ENCODE peak calls at places on chromosome 9, in six cellular contexts. F is pancreas, A is colonic mucosa, S is spleen, R is transverse colon, H is gastrocnemius medialis. N is an unnamed sample.

GRCh38 chr9:106916491-106917235 is 53.7 kb downstream of the ZNF462 start:
- DNase-seq in F (peak; percentile 30), A (peak; percentile 68), S (no peak), R (peak; percentile 73), H (no peak), N (peak; percentile 61)

GRCh38 chr9:31894008-31894407 is 490.4 kb upstream of the ACO1 start:
- DNase-seq in F (no peak), A (no peak), S (no peak), R (no peak), H (no peak), N (no peak)

GRCh38 chr9:38042626-38043359 is 26.2 kb downstream of the SHB start:
- DNase-seq in F (no peak), A (no peak), S (no peak), R (no peak), H (no peak), N (no peak)

GRCh38 chr9:38360880-38361836 is 31.3 kb upstream of the ALDH1B1 start:
- DNase-seq in F (no peak), A (no peak), S (peak; percentile 22), R (no peak), H (no peak), N (peak; percentile 64)

GRCh38 chr9:113602126-113603119 is 138.9 kb downstream of the RGS3 start:
- DNase-seq in F (peak; percentile 71), A (peak; percentile 65), S (peak; percentile 81), R (peak; percentile 48), H (no peak), N (peak; percentile 53)

GRCh38 chr9:98317134-98317857 is 61.8 kb upstream of the TBC1D2 start:
- DNase-seq in F (no peak), A (no peak), S (no peak), R (no peak), H (no peak), N (no peak)

GRCh38 chr9:72579190-72579589 is 57.8 kb downstream of the TMC1 start:
- DNase-seq in F (peak; percentile 53), A (peak; percentile 82), S (no peak), R (peak; percentile 78), H (no peak), N (peak; percentile 75)

GRCh38 chr9:85142461-85143401 is 473.2 kb downstream of the NTRK2 start:
- DNase-seq in F (peak; percentile 12), A (no peak), S (no peak), R (peak; percentile 29), H (peak; percentile 19), N (no peak)

GRCh38 chr9:131257266-131258025 is 18.9 kb downstream of the FAM78A start:
- DNase-seq in F (no peak), A (no peak), S (peak; percentile 81), R (no peak), H (no peak), N (no peak)

GRCh38 chr9:91720746-91721705 is 229.0 kb downstream of the ROR2 start:
- DNase-seq in F (no peak), A (no peak), S (no peak), R (no peak), H (no peak), N (peak; percentile 77)

GRCh38 chr9:105341784-105342183 is 97.3 kb downstream of the SLC44A1 start:
- DNase-seq in F (no peak), A (no peak), S (no peak), R (no peak), H (no peak), N (no peak)

GRCh38 chr9:116494815-116495634 is 192.1 kb upstream of the TRIM32 start:
- DNase-seq in F (peak; percentile 54), A (peak; percentile 63), S (no peak), R (peak; percentile 30), H (no peak), N (peak; percentile 64)

GRCh38 chr9:77156646-77157371 is 20.5 kb upstream of the VPS13A start:
- DNase-seq in F (no peak), A (no peak), S (no peak), R (no peak), H (peak; percentile 17), N (no peak)

GRCh38 chr9:38178282-38178681 is 109.3 kb upstream of the SHB start:
- DNase-seq in F (no peak), A (no peak), S (no peak), R (no peak), H (no peak), N (no peak)

GRCh38 chr9:87725900-87726709 is at the start of gene CTSL:
- DNase-seq in F (peak; percentile 88), A (peak; percentile 89), S (peak; percentile 89), R (peak; percentile 89), H (peak; percentile 91), N (peak; percentile 76)

GRCh38 chr9:136105398-136106135 is 10.5 kb upstream of the NACC2 start:
- DNase-seq in F (no peak), A (no peak), S (peak; percentile 81), R (no peak), H (peak; percentile 61), N (no peak)

GRCh38 chr9:74951107-74951720 is 1.5 kb downstream of the C9orf40 start:
- DNase-seq in F (no peak), A (peak; percentile 23), S (no peak), R (no peak), H (no peak), N (peak; percentile 22)

GRCh38 chr9:126236273-126236672 is 90.4 kb upstream of the MVB12B start:
- DNase-seq in F (no peak), A (no peak), S (no peak), R (no peak), H (no peak), N (no peak)

GRCh38 chr9:4514252-4515128 is 24.2 kb downstream of the SLC1A1 start:
- DNase-seq in F (no peak), A (no peak), S (no peak), R (no peak), H (no peak), N (no peak)

GRCh38 chr9:72038408-72038807 is 22.0 kb downstream of the C9orf57 start:
- DNase-seq in F (no peak), A (no peak), S (no peak), R (no peak), H (no peak), N (no peak)

GRCh38 chr9:4508246-4508906 is 18.1 kb downstream of the SLC1A1 start:
- DNase-seq in F (no peak), A (no peak), S (no peak), R (no peak), H (no peak), N (no peak)

GRCh38 chr9:133657120-133657661 is 21.0 kb downstream of the DBH start:
- DNase-seq in F (no peak), A (no peak), S (no peak), R (no peak), H (no peak), N (no peak)
- H3K4me1 ChIP-seq in F (peaks cover 8% of the 10 kb centered on the region), A (no peaks in the 10 kb centered on the region), S (no peaks in the 10 kb centered on the region), R (peaks cover 9% of the 10 kb centered on the region), H (no peaks in the 10 kb centered on the region), N (peaks cover 2% of the 10 kb centered on the region)

DNA sequence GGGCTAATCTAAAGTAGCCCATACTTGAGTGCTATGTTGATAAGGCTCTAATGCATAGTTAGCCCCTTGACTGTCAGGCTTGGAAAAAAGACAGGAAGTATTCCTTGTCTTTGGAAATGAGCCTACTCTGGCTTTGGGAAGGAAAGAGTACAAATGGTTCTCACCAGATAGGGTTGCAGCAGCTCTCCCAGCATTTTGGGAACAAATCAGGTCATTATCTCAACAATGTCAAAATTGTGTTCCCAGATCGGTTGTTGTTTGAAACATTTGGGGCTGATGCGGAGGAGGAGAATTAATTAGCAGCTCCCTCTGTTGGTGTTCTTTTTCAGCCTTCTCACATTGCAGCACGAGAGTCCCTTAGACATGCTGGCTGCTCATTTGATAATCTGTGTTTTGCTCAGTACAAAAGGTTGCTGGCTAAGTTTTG is 294.7 kb upstream of the DMRT1 start:
- DNase-seq in F (no peak), A (no peak), S (no peak), R (no peak), H (peak; percentile 8), N (no peak)
- H3K4me3 ChIP-seq in F (no peak overlapping the region), A (no peak overlapping the region), S (no peak overlapping the region), R (no peak overlapping the region), H (no peak overlapping the region), N (no peak overlapping the region)

GRCh38 chr9:134970719-134971118 is 53.0 kb upstream of the FCN1 start:
- DNase-seq in F (no peak), A (no peak), S (peak; percentile 25), R (no peak), H (no peak), N (no peak)

GRCh38 chr9:134970198-134970597 is 52.5 kb upstream of the FCN1 start:
- DNase-seq in F (no peak), A (no peak), S (no peak), R (no peak), H (no peak), N (no peak)

GRCh38 chr9:134968823-134969090 is 51.0 kb upstream of the FCN1 start:
- DNase-seq in F (no peak), A (no peak), S (no peak), R (no peak), H (no peak), N (no peak)

GRCh38 chr9:134968011-134968822 is 50.5 kb upstream of the FCN1 start:
- DNase-seq in F (no peak), A (no peak), S (peak; percentile 44), R (no peak), H (no peak), N (no peak)

DNA sequence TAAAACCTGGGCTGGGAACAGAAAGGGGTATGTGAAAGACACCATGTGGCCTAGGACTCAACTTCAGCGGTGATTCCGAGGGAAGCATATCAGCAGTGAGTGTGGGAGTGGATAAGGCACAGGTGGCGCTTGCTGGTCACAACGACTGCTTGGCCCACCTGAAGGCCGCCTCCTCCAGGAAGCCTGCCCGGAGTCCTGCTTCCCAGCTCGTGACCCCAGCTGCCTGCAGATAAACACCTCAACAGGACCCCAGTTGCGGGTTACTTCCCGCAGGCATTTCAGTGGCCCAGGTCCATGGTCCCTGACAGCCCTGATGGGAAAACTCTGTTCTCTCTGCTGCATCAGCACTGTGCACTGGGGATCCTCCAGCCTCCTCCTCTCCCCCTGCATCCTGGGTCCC is 51.7 kb upstream of the FCN1 start:
- DNase-seq in F (no peak), A (no peak), S (peak; percentile 36), R (no peak), H (no peak), N (no peak)
- H3K27me3 ChIP-seq in F (no peaks in the 10 kb centered on the region), A (no peaks in the 10 kb centered on the region), S (no peaks in the 10 kb centered on the region), R (peaks cover 25% of the 10 kb centered on the region), H (peaks cover 42% of the 10 kb centered on the region), N (no peaks in the 10 kb centered on the region)

DNA sequence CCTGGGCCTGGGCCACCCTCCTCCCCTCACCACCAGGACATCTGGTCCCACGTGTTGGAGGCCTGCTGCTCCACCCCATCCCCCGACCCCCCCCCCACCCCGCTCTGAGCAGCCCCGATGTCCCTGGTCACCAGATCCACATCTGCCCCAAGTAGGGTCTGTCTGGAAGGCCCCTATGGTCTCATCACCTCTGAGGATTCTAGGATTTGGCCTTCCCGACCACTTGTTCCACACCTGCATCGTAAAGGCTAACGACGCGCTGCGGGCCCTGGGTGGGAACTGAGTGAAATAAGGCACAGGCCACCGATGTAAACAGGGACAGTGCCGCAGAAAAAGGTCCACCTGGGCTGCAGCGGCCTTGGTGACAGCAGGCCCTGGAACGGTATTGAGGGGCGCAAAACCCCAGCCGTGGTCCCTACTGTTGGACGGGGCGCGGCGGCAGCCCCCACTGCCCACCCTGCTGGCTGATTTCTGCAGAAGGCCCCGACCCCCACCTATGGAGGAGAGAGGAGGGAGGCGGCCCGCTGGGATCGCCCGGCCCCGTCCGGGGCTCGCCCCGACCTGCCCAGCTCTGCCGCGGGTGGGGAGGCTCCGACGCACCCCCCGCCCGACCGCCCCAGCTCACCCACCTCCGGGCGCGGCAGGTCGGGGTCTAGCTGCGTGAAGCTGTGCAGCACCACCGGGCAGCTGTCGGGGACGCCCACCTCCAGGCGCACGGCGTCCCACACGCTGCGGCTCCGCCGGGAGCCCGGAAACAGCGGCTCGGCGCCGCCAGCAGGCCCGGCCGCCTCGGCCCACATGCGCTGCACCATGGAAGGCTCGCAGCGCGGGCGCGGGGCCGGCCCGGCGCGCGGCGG is 469 bp downstream of the RALGDS start:
- DNase-seq in F (peak; percentile 61), A (peak; percentile 32), S (peak; percentile 93), R (no peak), H (no peak), N (peak; percentile 43)
- H3K4me1 ChIP-seq in F (peaks cover 43% of the 10 kb centered on the region), A (peaks cover 25% of the 10 kb centered on the region), S (peaks cover 88% of the 10 kb centered on the region), R (peaks cover 51% of the 10 kb centered on the region), H (peaks cover 58% of the 10 kb centered on the region), N (no peaks in the 10 kb centered on the region)

GRCh38 chr9:35014517-35014916 is 25.0 kb downstream of the DNAJB5 start:
- DNase-seq in F (no peak), A (no peak), S (no peak), R (no peak), H (no peak), N (no peak)
- H3K4me3 ChIP-seq in F (no peak overlapping the region), A (no peak overlapping the region), S (no peak overlapping the region), R (no peak overlapping the region), H (no peak overlapping the region), N (no peak overlapping the region)

N was measured in HAP-1.